ENCODE peak calls at places on chromosome 22, in eight cellular contexts. R is HCT116, A is A549, K is osteoblast, I is right lobe of liver, W is hepatocyte, D is cardiac muscle cell, H is Peyer's patch. B is an unnamed sample.

GRCh38 chr22:47063071-47063509 is 300.6 kb downstream of the TBC1D22A start:
- DNase-seq in R (no peak), A (no peak), K (no peak), I (peak), W (no peak), D (no peak), H (no peak), B (no peak)

GRCh38 chr22:35601743-35602633 is 15.1 kb downstream of the MB start:
- DNase-seq in R (no peak), A (peak), K (peak), I (no peak), W (peak), D (peak), H (no peak), B (no peak)

GRCh38 chr22:21760640-21761039 is 25.0 kb upstream of the YPEL1 start:
- DNase-seq in R (no peak), A (no peak), K (no peak), I (no peak), W (no peak), D (peak), H (no peak), B (no peak)

GRCh38 chr22:22348127-22348814 is 103.7 kb downstream of the VPREB1 start:
- DNase-seq in R (peak), A (peak), K (no peak), I (no peak), W (peak), D (no peak), H (no peak), B (no peak)

GRCh38 chr22:39932918-39933649 is 27.1 kb upstream of the TMA7B start:
- DNase-seq in R (peak), A (peak), K (no peak), I (peak), W (peak), D (peak), H (peak), B (no peak)

GRCh38 chr22:46040471-46041465 is 63.8 kb upstream of the WNT7B start:
- DNase-seq in R (no peak), A (no peak), K (peak), I (peak), W (no peak), D (no peak), H (no peak), B (no peak)

GRCh38 chr22:27989758-27990450 is 70.8 kb upstream of the PITPNB start:
- DNase-seq in R (no peak), A (no peak), K (no peak), I (peak), W (no peak), D (no peak), H (no peak), B (no peak)

GRCh38 chr22:24224468-24224867 is 20.4 kb downstream of the GGT5 start:
- DNase-seq in R (no peak), A (no peak), K (peak), I (no peak), W (no peak), D (no peak), H (no peak), B (no peak)

GRCh38 chr22:39405346-39406085 is 5.9 kb downstream of the TAB1 start:
- DNase-seq in R (no peak), A (no peak), K (peak), I (no peak), W (no peak), D (peak), H (no peak), B (no peak)

GRCh38 chr22:24421428-24421931 is 5.9 kb upstream of the ADORA2A start:
- DNase-seq in R (peak), A (peak), K (peak), I (peak), W (peak), D (no peak), H (no peak), B (no peak)

GRCh38 chr22:28605362-28605761 is 74.3 kb downstream of the TTC28 start:
- DNase-seq in R (no peak), A (no peak), K (no peak), I (no peak), W (no peak), D (no peak), H (no peak), B (no peak)

DNA sequence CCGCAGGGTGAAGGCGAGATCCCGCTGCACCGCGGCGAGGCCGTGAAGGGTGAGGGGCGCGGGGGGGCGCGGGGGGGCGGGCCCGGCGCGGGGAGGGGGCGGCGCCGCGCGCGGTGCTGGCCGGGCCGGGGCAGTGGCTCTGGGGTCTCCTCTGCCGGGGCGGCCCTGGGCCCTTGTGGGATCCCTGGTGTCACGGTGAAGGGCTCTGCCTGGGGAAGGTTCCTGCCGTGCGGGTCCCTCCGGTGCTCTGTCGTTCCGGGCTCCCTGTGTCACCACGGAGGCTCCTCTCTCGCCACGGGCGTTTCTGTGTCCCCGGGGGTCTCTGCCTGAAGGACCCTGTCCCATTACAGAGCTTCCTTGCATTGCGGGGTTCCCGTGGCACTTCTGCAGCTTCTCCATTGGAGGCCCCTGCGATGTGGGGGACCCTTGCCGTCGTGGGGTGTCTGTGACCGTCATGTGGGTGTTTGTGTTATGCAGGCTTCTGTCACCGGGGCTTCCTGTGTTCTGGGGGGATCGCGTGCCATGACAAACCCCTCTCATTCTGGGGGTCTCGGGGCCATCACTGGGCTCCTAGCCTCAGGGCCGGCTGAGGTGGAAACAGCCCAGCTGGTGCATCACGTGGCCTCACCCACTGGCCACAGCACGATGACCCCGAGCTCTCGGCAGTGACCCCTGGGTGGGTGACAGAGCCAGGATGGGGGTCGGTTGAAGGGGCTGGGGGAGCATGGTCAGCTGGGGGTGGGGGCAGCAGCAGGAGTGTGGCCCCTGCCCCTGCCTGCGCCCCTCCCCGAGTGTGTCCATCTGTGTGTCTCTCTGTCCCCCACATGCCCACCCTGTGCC is 25.3 kb downstream of the SHANK3 start:
- DNase-seq in R (no peak), A (no peak), K (peak), I (peak), W (no peak), D (no peak), H (no peak), B (no peak)
- H3K4me3 ChIP-seq in R (peak), A (peak), K (peak), I (peak), W (peak), D (peak), H (peak), B (peak)

GRCh38 chr22:25698986-25699385 is 43.0 kb upstream of the MYO18B start:
- DNase-seq in R (no peak), A (no peak), K (peak), I (no peak), W (no peak), D (no peak), H (no peak), B (no peak)

GRCh38 chr22:25704701-25705100 is 37.3 kb upstream of the MYO18B start:
- DNase-seq in R (no peak), A (no peak), K (no peak), I (no peak), W (no peak), D (no peak), H (no peak), B (no peak)

GRCh38 chr22:25702571-25703167 is 39.3 kb upstream of the MYO18B start:
- DNase-seq in R (no peak), A (no peak), K (no peak), I (no peak), W (no peak), D (no peak), H (no peak), B (no peak)

GRCh38 chr22:25700996-25701815 is 40.8 kb upstream of the MYO18B start:
- DNase-seq in R (no peak), A (no peak), K (no peak), I (no peak), W (peak), D (peak), H (no peak), B (no peak)

DNA sequence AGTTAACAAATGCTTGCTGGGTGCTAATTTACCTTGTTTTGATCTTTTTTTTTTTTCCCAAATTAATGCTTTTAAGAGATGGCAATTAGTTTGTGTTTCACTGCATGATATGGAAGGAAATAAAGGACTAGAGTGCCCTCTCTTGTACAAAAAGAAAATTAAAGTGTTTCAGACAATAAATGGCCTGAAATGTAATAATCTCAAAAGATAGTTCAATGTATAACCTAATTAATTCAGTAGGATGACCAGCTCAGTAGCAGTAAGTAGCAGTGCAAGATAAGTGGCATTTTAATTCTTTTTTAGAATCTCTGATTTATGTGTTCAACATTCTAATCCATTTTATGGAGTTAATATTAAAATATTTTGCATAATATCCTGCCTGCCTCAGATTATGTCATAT is 39.9 kb upstream of the MYO18B start:
- DNase-seq in R (no peak), A (no peak), K (no peak), I (no peak), W (no peak), D (peak), H (no peak), B (no peak)
- TF ChIP-seq CTCF in R (peak), A (peak), K (peak), I (peak), W (peak), D (peak), H (peak), B (peak)

GRCh38 chr22:44337658-44338004 is 24.9 kb upstream of the SHISAL1 start:
- DNase-seq in R (no peak), A (peak), K (peak), I (no peak), W (peak), D (peak), H (no peak), B (no peak)

GRCh38 chr22:44340271-44341239 is 27.8 kb upstream of the SHISAL1 start:
- DNase-seq in R (no peak), A (no peak), K (no peak), I (no peak), W (no peak), D (no peak), H (no peak), B (no peak)

GRCh38 chr22:44336962-44337657 is 24.4 kb upstream of the SHISAL1 start:
- DNase-seq in R (no peak), A (no peak), K (peak), I (no peak), W (no peak), D (no peak), H (no peak), B (no peak)

GRCh38 chr22:44338183-44338812 is 25.5 kb upstream of the SHISAL1 start:
- DNase-seq in R (no peak), A (no peak), K (peak), I (no peak), W (no peak), D (no peak), H (no peak), B (no peak)

GRCh38 chr22:44338906-44339305 is 26.2 kb upstream of the SHISAL1 start:
- DNase-seq in R (no peak), A (no peak), K (no peak), I (no peak), W (no peak), D (no peak), H (no peak), B (peak)
- H3K4me3 ChIP-seq in R (no peak), A (no peak), K (no peak), I (no peak), W (no peak), D (no peak), H (no peak), B (no peak)

GRCh38 chr22:26502688-26503561 is 9.3 kb downstream of the TFIP11 start:
- DNase-seq in R (no peak), A (peak), K (no peak), I (peak), W (peak), D (peak), H (peak), B (no peak)
- TF ChIP-seq CTCF in R (peak), A (peak), K (peak), I (peak), W (peak), D (peak), H (peak), B (peak)

GRCh38 chr22:37162221-37163095 is 12.7 kb upstream of the IL2RB start:
- DNase-seq in R (no peak), A (no peak), K (peak), I (no peak), W (no peak), D (no peak), H (peak), B (no peak)
- H3K4me3 ChIP-seq in R (no peak), A (no peak), K (no peak), I (no peak), W (no peak), D (no peak), H (no peak), B (no peak)

DNA sequence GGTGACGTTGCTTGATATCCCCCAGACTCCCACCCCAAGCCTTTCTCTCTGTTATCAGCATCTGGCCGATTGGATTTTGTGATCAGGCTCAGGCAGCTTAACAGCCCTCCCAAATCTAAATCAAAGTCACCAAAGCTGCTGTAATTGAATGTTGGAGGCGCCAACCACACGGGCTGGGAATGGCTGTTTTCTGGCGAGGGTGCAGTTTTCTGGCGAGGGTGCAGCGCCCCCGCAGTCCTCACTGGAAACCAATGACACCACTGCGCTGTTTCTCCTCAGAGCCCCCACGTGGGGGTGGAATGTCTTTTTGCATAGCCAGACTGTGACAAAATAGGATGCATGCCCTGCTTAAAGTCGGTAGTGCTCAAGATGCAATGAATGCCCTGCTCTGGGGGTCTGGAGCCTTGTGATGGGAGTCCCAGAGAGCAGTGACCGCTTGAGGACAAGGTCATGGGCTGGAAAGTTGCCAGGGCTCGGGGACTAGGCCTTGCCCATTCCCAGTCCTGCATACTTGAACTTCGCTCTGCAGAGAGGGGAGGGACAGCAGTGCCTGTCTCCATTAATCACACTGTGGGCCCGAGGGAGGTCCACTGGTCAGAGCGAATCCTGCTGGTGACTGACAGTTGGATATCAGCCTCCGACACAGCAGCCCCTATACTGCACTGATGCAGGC is 105.3 kb downstream of the MORC2 start:
- DNase-seq in R (no peak), A (no peak), K (peak), I (no peak), W (peak), D (peak), H (no peak), B (no peak)
- TF ChIP-seq CTCF in R (no peak), A (no peak), K (peak), I (no peak), W (no peak), D (peak), H (no peak), B (no peak)